ENCODE peak calls at places on chromosome 20, in six cellular contexts. A is hippocampal formation, F is NCI-H460, E is ELR, W is fibroblast of pulmonary artery, M is GM23338. O is an unnamed sample.

GRCh38 chr20:63968928-63969760 is 586 bp downstream of the ZNF512B start:
- DNase-seq in M (peak; percentile 59), F (no peak), W (no peak), A (no peak), E (peak; percentile 39), O (peak; percentile 73)

GRCh38 chr20:50992733-50993457 is 30.0 kb downstream of the KCNG1 start:
- DNase-seq in A (no peak), F (peak; percentile 88), E (peak; percentile 86), M (peak; percentile 95), W (peak; percentile 82), O (peak; percentile 95)

GRCh38 chr20:53623454-53624206 is 30.0 kb upstream of the ZNF217 start:
- DNase-seq in A (peak; percentile 47), F (peak; percentile 85), M (peak; percentile 74), E (peak; percentile 92), W (peak; percentile 80), O (peak; percentile 86)

GRCh38 chr20:53599910-53600632 is 6.4 kb upstream of the ZNF217 start:
- DNase-seq in A (no peak), F (no peak), W (no peak), E (no peak), M (no peak), O (peak; percentile 30)

GRCh38 chr20:8401491-8401890 is 269.4 kb downstream of the PLCB1 start:
- DNase-seq in E (no peak), W (no peak), F (no peak), M (no peak), A (no peak), O (no peak)

GRCh38 chr20:7792131-7792869 is 148.0 kb downstream of the HAO1 start:
- DNase-seq in A (no peak), E (peak; percentile 3), M (no peak), W (peak; percentile 26), F (no peak), O (no peak)

GRCh38 chr20:25706793-25707192 is 10.1 kb upstream of the ZNF337 start:
- DNase-seq in A (no peak), W (no peak), M (no peak), E (no peak), F (no peak), O (no peak)

GRCh38 chr20:44576297-44576696 is 6.1 kb upstream of the PKIG start:
- DNase-seq in W (peak; percentile 67), A (no peak), M (peak; percentile 40), E (peak; percentile 72), F (no peak), O (no peak)

GRCh38 chr20:6898928-6899327 is 131.4 kb downstream of the BMP2 start:
- DNase-seq in M (peak; percentile 8), A (no peak), E (no peak), F (no peak), W (no peak), O (peak; percentile 58)

GRCh38 chr20:57996936-57997629 is 231.4 kb downstream of the ANKRD60 start:
- DNase-seq in F (no peak), E (peak; percentile 60), W (peak; percentile 6), A (no peak), M (no peak), O (no peak)

GRCh38 chr20:49690899-49691620 is 22.6 kb downstream of the B4GALT5 start:
- DNase-seq in E (peak; percentile 59), A (no peak), M (no peak), F (no peak), W (peak; percentile 72), O (no peak)